ENCODE peak calls at places on chromosomes 1 and 21, in eight cellular contexts. One of them, this sample, is unnamed.

GRCh38 chr21:46375560-46376230 is 51.7 kb downstream of the PCNT start:
- DNase-seq in fibroblast of pulmonary artery: no peak
- DNase-seq in coronary artery: no peak
- DNase-seq in prostate gland: no peak
- DNase-seq in GM23338: no peak
- DNase-seq in astrocyte of the cerebellum: no peak
- DNase-seq in H9: no peak
- DNase-seq in transverse colon: no peak
- DNase-seq in this sample: no peak

GRCh38 chr1:79353224-79353623 is 346.7 kb upstream of the ADGRL4 start:
- DNase-seq in fibroblast of pulmonary artery: peak; percentile 80
- DNase-seq in coronary artery: no peak
- DNase-seq in prostate gland: peak; percentile 22
- DNase-seq in GM23338: peak; percentile 66
- DNase-seq in astrocyte of the cerebellum: peak; percentile 11
- DNase-seq in H9: no peak
- DNase-seq in transverse colon: no peak
- DNase-seq in this sample: no peak

GRCh38 chr1:36212782-36213181 is 11.5 kb upstream of the THRAP3 start:
- DNase-seq in fibroblast of pulmonary artery: no peak
- DNase-seq in coronary artery: no peak
- DNase-seq in prostate gland: no peak
- DNase-seq in GM23338: no peak
- DNase-seq in astrocyte of the cerebellum: no peak
- DNase-seq in H9: no peak
- DNase-seq in transverse colon: no peak
- DNase-seq in this sample: no peak

GRCh38 chr1:36829951-36830350 is 204.4 kb downstream of the GRIK3 start:
- DNase-seq in fibroblast of pulmonary artery: no peak
- DNase-seq in coronary artery: no peak
- DNase-seq in prostate gland: no peak
- DNase-seq in GM23338: no peak
- DNase-seq in astrocyte of the cerebellum: no peak
- DNase-seq in H9: no peak
- DNase-seq in transverse colon: no peak
- DNase-seq in this sample: no peak

GRCh38 chr21:34968414-34969333 is 80.4 kb downstream of the RUNX1 start:
- DNase-seq in fibroblast of pulmonary artery: no peak
- DNase-seq in coronary artery: no peak
- DNase-seq in prostate gland: no peak
- DNase-seq in GM23338: no peak
- DNase-seq in astrocyte of the cerebellum: no peak
- DNase-seq in H9: no peak
- DNase-seq in transverse colon: no peak
- DNase-seq in this sample: no peak

GRCh38 chr1:107047602-107048001 is 8.9 kb upstream of the PRMT6 start:
- DNase-seq in fibroblast of pulmonary artery: peak; percentile 1
- DNase-seq in coronary artery: no peak
- DNase-seq in prostate gland: no peak
- DNase-seq in GM23338: no peak
- DNase-seq in astrocyte of the cerebellum: no peak
- DNase-seq in H9: no peak
- DNase-seq in transverse colon: no peak
- DNase-seq in this sample: no peak

GRCh38 chr1:244231193-244231571 is 180.1 kb downstream of the ZBTB18 start:
- DNase-seq in fibroblast of pulmonary artery: peak; percentile 44
- DNase-seq in coronary artery: no peak
- DNase-seq in prostate gland: no peak
- DNase-seq in GM23338: peak; percentile 3
- DNase-seq in astrocyte of the cerebellum: no peak
- DNase-seq in H9: no peak
- DNase-seq in transverse colon: no peak
- DNase-seq in this sample: no peak

GRCh38 chr1:172902861-172903381 is 147.8 kb downstream of the TNFSF18 start:
- DNase-seq in fibroblast of pulmonary artery: peak; percentile 44
- DNase-seq in coronary artery: no peak
- DNase-seq in prostate gland: no peak
- DNase-seq in GM23338: no peak
- DNase-seq in astrocyte of the cerebellum: peak; percentile 49
- DNase-seq in H9: no peak
- DNase-seq in transverse colon: no peak
- DNase-seq in this sample: peak; percentile 79

GRCh38 chr1:5949074-5949760 is 43.0 kb downstream of the NPHP4 start:
- DNase-seq in fibroblast of pulmonary artery: no peak
- DNase-seq in coronary artery: peak; percentile 41
- DNase-seq in prostate gland: no peak
- DNase-seq in GM23338: peak; percentile 46
- DNase-seq in astrocyte of the cerebellum: no peak
- DNase-seq in H9: peak; percentile 31
- DNase-seq in transverse colon: no peak
- DNase-seq in this sample: no peak

GRCh38 chr21:29168874-29169273 is 38.4 kb downstream of the MAP3K7CL start:
- DNase-seq in fibroblast of pulmonary artery: no peak
- DNase-seq in coronary artery: no peak
- DNase-seq in prostate gland: no peak
- DNase-seq in GM23338: no peak
- DNase-seq in astrocyte of the cerebellum: no peak
- DNase-seq in H9: no peak
- DNase-seq in transverse colon: no peak
- DNase-seq in this sample: no peak

GRCh38 chr1:9746211-9746610 is 77.6 kb downstream of the CLSTN1 start:
- DNase-seq in fibroblast of pulmonary artery: peak; percentile 44
- DNase-seq in coronary artery: no peak
- DNase-seq in prostate gland: no peak
- DNase-seq in GM23338: no peak
- DNase-seq in astrocyte of the cerebellum: no peak
- DNase-seq in H9: no peak
- DNase-seq in transverse colon: no peak
- DNase-seq in this sample: no peak

GRCh38 chr1:214423045-214423444 is 128.4 kb downstream of the PTPN14 start:
- DNase-seq in fibroblast of pulmonary artery: no peak
- DNase-seq in coronary artery: no peak
- DNase-seq in prostate gland: no peak
- DNase-seq in GM23338: no peak
- DNase-seq in astrocyte of the cerebellum: no peak
- DNase-seq in H9: no peak
- DNase-seq in transverse colon: no peak
- DNase-seq in this sample: no peak

GRCh38 chr1:228066416-228066815 is 16.1 kb upstream of the ARF1 start:
- DNase-seq in fibroblast of pulmonary artery: no peak
- DNase-seq in coronary artery: no peak
- DNase-seq in prostate gland: no peak
- DNase-seq in GM23338: no peak
- DNase-seq in astrocyte of the cerebellum: no peak
- DNase-seq in H9: no peak
- DNase-seq in transverse colon: no peak
- DNase-seq in this sample: no peak

GRCh38 chr1:28613175-28613574 is 21.1 kb downstream of the RAB42 start:
- DNase-seq in fibroblast of pulmonary artery: no peak
- DNase-seq in coronary artery: no peak
- DNase-seq in prostate gland: no peak
- DNase-seq in GM23338: no peak
- DNase-seq in astrocyte of the cerebellum: no peak
- DNase-seq in H9: no peak
- DNase-seq in transverse colon: no peak
- DNase-seq in this sample: no peak

GRCh38 chr1:41442697-41443251 is 41.7 kb downstream of the EDN2 start:
- DNase-seq in fibroblast of pulmonary artery: no peak
- DNase-seq in coronary artery: no peak
- DNase-seq in prostate gland: peak; percentile 87
- DNase-seq in GM23338: no peak
- DNase-seq in astrocyte of the cerebellum: no peak
- DNase-seq in H9: no peak
- DNase-seq in transverse colon: no peak
- DNase-seq in this sample: no peak

GRCh38 chr1:201845331-201846083 is 16.6 kb downstream of the IPO9 start:
- DNase-seq in fibroblast of pulmonary artery: no peak
- DNase-seq in coronary artery: no peak
- DNase-seq in prostate gland: no peak
- DNase-seq in GM23338: no peak
- DNase-seq in astrocyte of the cerebellum: no peak
- DNase-seq in H9: no peak
- DNase-seq in transverse colon: no peak
- DNase-seq in this sample: no peak

GRCh38 chr1:93813076-93813475 is 65.9 kb downstream of the DNTTIP2 start:
- DNase-seq in fibroblast of pulmonary artery: no peak
- DNase-seq in coronary artery: no peak
- DNase-seq in prostate gland: no peak
- DNase-seq in GM23338: no peak
- DNase-seq in astrocyte of the cerebellum: no peak
- DNase-seq in H9: no peak
- DNase-seq in transverse colon: no peak
- DNase-seq in this sample: no peak
- TF ChIP-seq CTCF in fibroblast of pulmonary artery: no peak
- TF ChIP-seq CTCF in coronary artery: no peak
- TF ChIP-seq CTCF in prostate gland: no peak
- TF ChIP-seq CTCF in GM23338: no peak
- TF ChIP-seq CTCF in astrocyte of the cerebellum: peak; percentile 5
- TF ChIP-seq CTCF in H9: no peak
- TF ChIP-seq CTCF in transverse colon: peak; percentile 8
- TF ChIP-seq CTCF in this sample: no peak

DNA sequence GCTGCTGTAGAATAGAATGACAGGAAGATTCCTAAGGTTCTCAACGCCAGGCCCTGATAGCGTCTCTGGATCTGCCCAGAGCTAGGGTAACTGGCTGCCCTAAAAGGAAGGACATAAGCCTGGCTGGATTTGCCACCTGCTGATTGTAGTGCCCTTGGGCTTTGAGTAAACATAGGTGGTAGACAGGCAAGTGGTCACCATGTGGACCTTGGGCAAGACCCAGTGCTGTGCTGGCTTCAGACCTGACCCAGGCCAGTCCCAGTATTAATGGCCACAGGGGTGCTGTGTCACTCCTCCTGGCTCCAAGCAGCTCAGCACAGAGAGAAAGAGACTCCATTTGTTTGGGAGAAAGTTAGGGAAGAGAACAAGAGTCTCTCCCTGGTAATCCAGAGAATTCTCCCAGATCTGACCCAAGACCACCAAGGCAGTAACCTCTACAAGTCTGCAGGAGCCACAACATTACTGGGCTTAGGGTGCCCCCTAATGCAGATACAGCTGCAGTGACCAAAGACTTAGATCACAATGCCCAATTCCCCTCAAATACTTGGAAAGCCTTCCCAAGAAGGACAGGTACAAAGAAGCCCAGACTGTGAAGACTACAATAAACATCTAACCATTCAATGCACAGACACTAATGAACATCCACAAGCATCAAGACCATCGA is 44.5 kb downstream of the PHTF1 start:
- DNase-seq in fibroblast of pulmonary artery: no peak
- DNase-seq in coronary artery: no peak
- DNase-seq in prostate gland: no peak
- DNase-seq in GM23338: peak; percentile 25
- DNase-seq in astrocyte of the cerebellum: no peak
- DNase-seq in H9: no peak
- DNase-seq in transverse colon: no peak
- DNase-seq in this sample: no peak
- TF ChIP-seq CTCF in fibroblast of pulmonary artery: no peak
- TF ChIP-seq CTCF in coronary artery: no peak
- TF ChIP-seq CTCF in prostate gland: no peak
- TF ChIP-seq CTCF in GM23338: peak; percentile 64
- TF ChIP-seq CTCF in astrocyte of the cerebellum: no peak
- TF ChIP-seq CTCF in H9: peak; percentile 48
- TF ChIP-seq CTCF in transverse colon: no peak
- TF ChIP-seq CTCF in this sample: no peak

GRCh38 chr21:27366846-27367245 is 400.0 kb upstream of the ADAMTS5 start:
- DNase-seq in fibroblast of pulmonary artery: no peak
- DNase-seq in coronary artery: no peak
- DNase-seq in prostate gland: no peak
- DNase-seq in GM23338: no peak
- DNase-seq in astrocyte of the cerebellum: no peak
- DNase-seq in H9: no peak
- DNase-seq in transverse colon: no peak
- DNase-seq in this sample: no peak
- TF ChIP-seq CTCF in fibroblast of pulmonary artery: no peak
- TF ChIP-seq CTCF in coronary artery: no peak
- TF ChIP-seq CTCF in prostate gland: no peak
- TF ChIP-seq CTCF in GM23338: no peak
- TF ChIP-seq CTCF in astrocyte of the cerebellum: no peak
- TF ChIP-seq CTCF in H9: no peak
- TF ChIP-seq CTCF in transverse colon: no peak
- TF ChIP-seq CTCF in this sample: no peak

DNA sequence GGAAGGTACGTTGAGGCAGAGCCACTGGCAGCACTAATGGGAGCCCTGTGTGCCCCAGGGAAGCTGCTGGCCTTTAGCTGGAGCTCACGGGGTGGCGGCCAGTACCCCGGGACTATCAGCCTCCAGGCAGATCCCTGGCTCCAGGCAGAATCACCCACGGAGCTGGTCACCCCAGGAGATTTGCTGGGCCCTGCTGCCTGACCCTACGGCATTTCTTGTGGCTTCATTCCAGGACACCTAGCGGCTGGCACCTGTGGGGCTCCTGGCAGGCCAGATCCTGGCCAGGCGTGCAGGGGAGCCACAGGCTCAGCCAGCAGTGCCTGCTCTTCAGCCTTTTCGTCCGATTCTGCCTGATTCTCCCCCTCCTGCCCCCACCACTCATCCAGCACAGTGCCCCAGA is 7.1 kb downstream of the PADI1 start:
- DNase-seq in fibroblast of pulmonary artery: no peak
- DNase-seq in coronary artery: no peak
- DNase-seq in prostate gland: peak; percentile 16
- DNase-seq in GM23338: no peak
- DNase-seq in astrocyte of the cerebellum: no peak
- DNase-seq in H9: no peak
- DNase-seq in transverse colon: no peak
- DNase-seq in this sample: no peak
- TF ChIP-seq CTCF in fibroblast of pulmonary artery: no peak
- TF ChIP-seq CTCF in coronary artery: no peak
- TF ChIP-seq CTCF in prostate gland: no peak
- TF ChIP-seq CTCF in GM23338: no peak
- TF ChIP-seq CTCF in astrocyte of the cerebellum: no peak
- TF ChIP-seq CTCF in H9: no peak
- TF ChIP-seq CTCF in transverse colon: no peak
- TF ChIP-seq CTCF in this sample: no peak

GRCh38 chr1:17370618-17371017 is 1.4 kb upstream of the PADI6 start:
- DNase-seq in fibroblast of pulmonary artery: no peak
- DNase-seq in coronary artery: no peak
- DNase-seq in prostate gland: no peak
- DNase-seq in GM23338: peak; percentile 75
- DNase-seq in astrocyte of the cerebellum: no peak
- DNase-seq in H9: no peak
- DNase-seq in transverse colon: no peak
- DNase-seq in this sample: no peak
- TF ChIP-seq CTCF in fibroblast of pulmonary artery: peak; percentile 7
- TF ChIP-seq CTCF in coronary artery: no peak
- TF ChIP-seq CTCF in prostate gland: no peak
- TF ChIP-seq CTCF in GM23338: peak; percentile 75
- TF ChIP-seq CTCF in astrocyte of the cerebellum: peak; percentile 42
- TF ChIP-seq CTCF in H9: peak; percentile 73
- TF ChIP-seq CTCF in transverse colon: peak; percentile 29
- TF ChIP-seq CTCF in this sample: no peak

DNA sequence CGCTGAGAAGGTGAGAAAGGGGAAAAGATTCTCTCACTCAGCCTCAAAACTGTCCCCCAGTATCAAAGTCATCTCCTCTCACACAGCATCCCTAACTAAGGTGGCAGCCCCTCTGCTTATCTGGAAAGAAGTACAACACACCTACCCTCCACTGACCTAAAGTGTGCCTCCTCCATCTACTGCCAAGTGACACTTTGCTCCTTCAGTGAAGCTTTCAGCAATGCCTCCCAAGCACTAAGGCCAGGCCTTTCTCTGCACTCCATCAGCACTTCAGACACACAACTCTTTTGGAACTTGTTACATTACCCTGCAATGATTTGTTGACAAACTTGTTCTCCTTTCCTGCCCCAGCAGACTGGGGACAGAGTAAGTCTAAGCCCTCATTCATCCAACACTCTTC is 1.4 kb downstream of the SH3BP5L start:
- DNase-seq in fibroblast of pulmonary artery: no peak
- DNase-seq in coronary artery: peak; percentile 57
- DNase-seq in prostate gland: no peak
- DNase-seq in GM23338: no peak
- DNase-seq in astrocyte of the cerebellum: no peak
- DNase-seq in H9: no peak
- DNase-seq in transverse colon: no peak
- DNase-seq in this sample: no peak
- TF ChIP-seq CTCF in fibroblast of pulmonary artery: no peak
- TF ChIP-seq CTCF in coronary artery: no peak
- TF ChIP-seq CTCF in prostate gland: no peak
- TF ChIP-seq CTCF in GM23338: no peak
- TF ChIP-seq CTCF in astrocyte of the cerebellum: no peak
- TF ChIP-seq CTCF in H9: no peak
- TF ChIP-seq CTCF in transverse colon: no peak
- TF ChIP-seq CTCF in this sample: no peak